ENCODE peak calls at places on chromosomes 5 and 9, in eight cellular contexts. F is IMR-90, T is aorta, O is upper lobe of left lung, Q is Peyer's patch, Z is heart left ventricle, V is right lobe of liver, R is psoas muscle. G is an unnamed sample. For H3K9me3, the result is how much of the 10 kb centered on the place peaks cover.

GRCh38 chr5:43193171-43193951 is 1.3 kb downstream of the NIM1K start:
- DNase-seq in Z (no peak), F (peak), T (no peak), R (no peak), O (no peak), Q (no peak), V (no peak), G (peak)

GRCh38 chr9:128683340-128684064 is 5.5 kb upstream of the SET start:
- DNase-seq in T (peak), V (peak), Z (peak), O (peak), Q (peak), R (no peak), F (peak), G (peak)

GRCh38 chr9:127172066-127172707 is 49.8 kb upstream of the ANGPTL2 start:
- DNase-seq in O (no peak), T (no peak), Z (no peak), F (peak), Q (no peak), R (no peak), V (no peak), G (no peak)

GRCh38 chr9:15295761-15296405 is 11.1 kb downstream of the TTC39B start:
- DNase-seq in Z (no peak), R (no peak), F (peak), V (no peak), O (no peak), T (no peak), Q (no peak), G (no peak)

GRCh38 chr5:172358345-172358744 is 74.8 kb upstream of the UBTD2 start:
- DNase-seq in R (no peak), Z (no peak), T (no peak), O (no peak), F (no peak), V (peak), Q (no peak), G (no peak)

GRCh38 chr5:15132816-15133405 is 261.3 kb upstream of the ANKH start:
- DNase-seq in V (no peak), Q (no peak), Z (no peak), O (no peak), T (no peak), F (no peak), R (no peak), G (no peak)

GRCh38 chr9:94929373-94929764 is 202.9 kb downstream of the AOPEP start:
- DNase-seq in Z (peak), O (no peak), R (peak), F (no peak), V (no peak), T (no peak), Q (no peak), G (no peak)

GRCh38 chr5:180034564-180034963 is 37.0 kb downstream of the RNF130 start:
- DNase-seq in V (no peak), F (peak), Z (no peak), O (no peak), Q (no peak), R (no peak), T (no peak), G (no peak)

GRCh38 chr9:38443597-38443996 is 19.3 kb upstream of the IGFBPL1 start:
- DNase-seq in Q (no peak), R (no peak), F (no peak), O (no peak), Z (no peak), V (no peak), T (no peak), G (no peak)

GRCh38 chr5:89060768-89061167 is 177.8 kb upstream of the MEF2C start:
- DNase-seq in O (no peak), F (no peak), Q (no peak), T (no peak), Z (no peak), R (no peak), V (no peak), G (no peak)

GRCh38 chr9:98504883-98505282 is 203.9 kb downstream of the GABBR2 start:
- DNase-seq in Z (no peak), Q (no peak), T (no peak), O (no peak), R (no peak), V (no peak), F (no peak), G (no peak)

GRCh38 chr5:10518352-10518751 is 45.5 kb upstream of the ANKRD33B start:
- DNase-seq in F (peak), V (no peak), Q (no peak), Z (no peak), T (no peak), O (no peak), R (no peak), G (no peak)

GRCh38 chr9:97386733-97387503 is 25.0 kb upstream of the TDRD7 start:
- DNase-seq in Q (peak), T (peak), O (peak), Z (peak), F (peak), R (peak), V (peak), G (peak)

GRCh38 chr9:133334161-133334560 is 1.8 kb downstream of the SURF6 start:
- DNase-seq in T (peak), O (no peak), Q (peak), F (no peak), V (no peak), R (no peak), Z (no peak), G (peak)

GRCh38 chr5:150783422-150783928 is 4.9 kb downstream of the SMIM3 start:
- DNase-seq in Q (peak), F (peak), R (peak), Z (peak), O (peak), T (peak), V (peak), G (no peak)

GRCh38 chr5:141223112-141223783 is at the start of gene PCDHB14:
- DNase-seq in Z (no peak), O (no peak), F (peak), V (no peak), T (no peak), Q (no peak), R (no peak), G (peak)

GRCh38 chr5:56112526-56113121 is 117.9 kb upstream of the IL6ST start:
- DNase-seq in F (peak), R (no peak), T (no peak), Z (no peak), Q (no peak), V (no peak), O (no peak), G (peak)

GRCh38 chr5:37370550-37370863 is 399 bp downstream of the NUP155 start:
- DNase-seq in R (no peak), V (no peak), F (no peak), Z (no peak), O (no peak), Q (no peak), T (no peak), G (no peak)

GRCh38 chr9:130372057-130372456 is 72.7 kb upstream of the ASS1 start:
- DNase-seq in F (no peak), Q (no peak), V (no peak), T (no peak), O (no peak), R (no peak), Z (no peak), G (no peak)

GRCh38 chr9:72882117-72882775 is 70.6 kb downstream of the ALDH1A1 start:
- DNase-seq in R (peak), T (peak), F (no peak), O (no peak), Z (peak), Q (no peak), V (peak), G (no peak)

GRCh38 chr9:131289301-131290038 is at the start of gene PLPP7:
- DNase-seq in Z (peak), O (no peak), T (peak), Q (peak), F (peak), R (peak), V (no peak), G (peak)

GRCh38 chr9:111356567-111357244 is 26.7 kb upstream of the OR2K2 start:
- DNase-seq in Q (no peak), Z (no peak), T (no peak), V (no peak), F (peak), O (no peak), R (peak), G (no peak)

GRCh38 chr9:96048116-96048953 is 172.8 kb downstream of the ERCC6L2 start:
- DNase-seq in Q (no peak), Z (no peak), R (no peak), F (no peak), T (peak), V (peak), O (no peak), G (no peak)

GRCh38 chr5:146825033-146825432 is 53.5 kb downstream of the PPP2R2B start:
- DNase-seq in R (no peak), F (peak), T (peak), Z (peak), O (no peak), Q (no peak), V (no peak), G (peak)

GRCh38 chr5:123670981-123671557 is 159.1 kb downstream of the CSNK1G3 start:
- DNase-seq in R (peak), Z (peak), F (peak), T (no peak), Q (no peak), O (no peak), V (no peak), G (peak)

GRCh38 chr5:150301170-150301505 is 1.6 kb downstream of the ARSI start:
- DNase-seq in O (no peak), T (no peak), V (no peak), Z (no peak), Q (no peak), F (peak), R (no peak), G (no peak)

GRCh38 chr9:35664531-35665470 is at the start of gene ARHGEF39:
- DNase-seq in O (peak), Z (peak), Q (peak), R (peak), F (peak), T (peak), V (peak), G (peak)

GRCh38 chr5:132325691-132326090 is 31.5 kb downstream of the SLC22A4 start:
- DNase-seq in Z (no peak), F (no peak), T (no peak), Q (no peak), V (no peak), R (no peak), O (no peak), G (no peak)

GRCh38 chr9:128276574-128277270 is 646 bp downstream of the SWI5 start:
- DNase-seq in T (no peak), F (peak), R (peak), Z (no peak), V (peak), Q (no peak), O (no peak), G (peak)

GRCh38 chr5:107486489-107486888 is 184.2 kb downstream of the EFNA5 start:
- DNase-seq in Q (no peak), F (peak), R (no peak), Z (no peak), O (no peak), T (no peak), V (no peak), G (no peak)

GRCh38 chr9:94922098-94922607 is 195.7 kb downstream of the AOPEP start:
- DNase-seq in Z (peak), V (no peak), F (peak), O (peak), Q (no peak), R (peak), T (peak), G (no peak)

DNA sequence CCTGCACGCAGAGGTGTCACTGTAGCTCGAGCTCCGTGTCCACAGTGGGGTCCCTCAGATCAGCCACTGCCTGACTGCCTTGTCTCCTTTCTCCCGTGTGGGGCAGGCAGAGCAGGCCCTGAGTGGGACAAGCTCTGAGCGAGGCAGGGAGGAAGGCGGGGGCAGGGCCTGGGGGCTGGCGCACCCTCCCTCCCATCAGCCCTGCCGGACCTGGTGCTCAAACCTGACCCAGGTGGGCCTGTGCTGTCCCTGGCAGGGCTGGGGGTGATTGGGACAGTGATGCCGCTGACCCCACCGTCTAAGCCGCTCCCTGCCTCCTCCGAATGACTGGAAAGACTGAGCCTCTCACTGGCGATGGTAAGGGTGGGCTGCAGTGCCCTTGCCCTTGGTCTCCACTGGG is 60.9 kb downstream of the KCNT1 start:
- DNase-seq in Q (no peak), O (no peak), T (no peak), R (no peak), F (no peak), Z (no peak), V (no peak), G (no peak)
- H3K9me3 ChIP-seq in Q (under half), O (under half), T (under half), R (under half), F (under half), Z (under half), V (under half), G (under half)

GRCh38 chr5:45335346-45335745 is 360.8 kb downstream of the HCN1 start:
- DNase-seq in Z (no peak), F (no peak), Q (no peak), V (no peak), O (no peak), T (no peak), R (no peak), G (no peak)

GRCh38 chr5:45334939-45335338 is 361.2 kb downstream of the HCN1 start:
- DNase-seq in F (no peak), Z (no peak), O (no peak), T (no peak), Q (no peak), R (no peak), V (no peak), G (no peak)

GRCh38 chr5:45335978-45336377 is 360.2 kb downstream of the HCN1 start:
- DNase-seq in T (no peak), O (no peak), Q (no peak), R (no peak), V (no peak), Z (no peak), F (no peak), G (no peak)

DNA sequence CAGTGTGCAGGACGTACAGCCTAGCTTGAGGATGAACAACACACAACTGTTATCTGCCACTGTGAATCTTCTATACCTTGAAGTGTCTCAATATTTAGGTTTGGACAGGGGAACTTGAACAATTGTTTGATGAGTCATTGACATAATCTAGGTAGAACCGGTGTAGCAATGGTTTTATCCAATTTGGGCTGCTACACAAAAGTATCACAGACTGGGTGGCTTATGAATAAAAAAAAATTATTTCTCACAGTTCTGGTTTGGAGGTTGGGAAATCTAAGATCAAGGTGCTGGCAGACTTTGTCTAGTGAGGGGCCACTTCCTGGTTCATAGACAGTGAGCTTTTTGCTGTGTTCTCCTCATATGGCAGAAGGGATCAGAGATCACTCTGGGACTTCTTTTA is 359.7 kb downstream of the HCN1 start:
- DNase-seq in V (no peak), T (no peak), F (no peak), R (no peak), Z (no peak), O (no peak), Q (no peak), G (no peak)
- H3K9me3 ChIP-seq in V (under half), T (under half), F (under half), R (under half), Z (under half), O (under half), Q (under half), G (under half)

DNA sequence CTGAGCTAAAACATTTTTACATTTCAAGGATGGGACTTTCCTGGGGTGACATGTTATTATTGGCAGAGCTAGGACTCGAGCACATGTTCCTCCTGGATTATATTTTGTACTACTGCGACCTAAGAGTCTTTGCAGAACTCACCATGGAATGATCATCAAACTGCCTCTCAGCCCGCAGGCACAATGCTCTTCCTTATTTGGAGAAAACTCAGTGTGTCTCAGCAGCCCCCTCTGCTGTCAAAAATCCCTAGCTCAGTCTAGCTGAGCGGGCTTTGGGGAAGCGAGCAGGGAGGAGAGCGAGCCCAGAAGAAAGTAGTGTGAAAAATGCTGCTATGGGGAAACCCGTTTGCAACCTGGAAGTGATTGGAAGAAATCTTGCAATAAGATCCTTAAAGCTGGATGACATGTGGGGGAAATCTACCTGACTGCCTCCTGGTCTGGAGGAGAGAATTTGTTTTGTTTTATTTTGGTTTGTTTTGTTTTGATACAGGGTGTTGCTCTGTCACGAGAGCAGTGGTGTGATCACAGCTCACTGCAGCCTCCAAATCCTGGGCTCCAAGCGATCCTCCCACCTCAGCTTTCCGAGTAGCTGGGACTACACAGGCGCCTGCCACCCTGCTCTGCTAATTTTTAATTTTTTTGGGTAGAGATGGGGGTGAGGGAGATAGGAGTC is 89.9 kb upstream of the CLINT1 start:
- DNase-seq in O (peak), Z (peak), F (peak), V (peak), T (peak), R (peak), Q (peak), G (peak)
- H3K9me3 ChIP-seq in O (under half), Z (under half), F (under half), V (under half), T (under half), R (under half), Q (under half), G (under half)

DNA sequence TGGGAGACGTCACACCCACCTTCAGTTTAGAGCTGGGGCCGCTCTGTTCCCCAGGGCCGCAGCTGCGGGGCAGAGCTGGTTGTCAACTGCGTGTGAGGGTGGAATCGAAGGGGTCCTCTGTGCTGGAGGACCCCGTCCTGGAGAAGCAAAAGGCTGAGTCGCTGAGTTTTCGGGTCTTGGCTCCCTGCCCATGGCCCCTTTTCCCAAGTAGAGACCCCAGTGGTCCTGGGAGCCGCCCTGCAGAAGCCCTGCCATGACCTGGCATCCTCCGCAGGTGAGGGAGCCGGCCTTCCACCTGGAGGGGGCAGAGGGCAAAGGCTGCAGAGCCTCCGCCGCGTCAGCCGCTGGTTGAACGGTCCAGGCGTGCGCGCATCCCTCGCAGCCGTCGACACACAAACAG is 90.4 kb upstream of the COL5A1 start:
- DNase-seq in F (no peak), Q (peak), R (no peak), T (no peak), Z (peak), O (no peak), V (peak), G (no peak)
- H3K9me3 ChIP-seq in F (under half), Q (under half), R (under half), T (under half), Z (under half), O (under half), V (under half), G (under half)

G was measured in HAP-1.